ENCODE peak calls at places on chromosomes 4 and X, in six cellular contexts. J is H9, K is mesendoderm, B is mesenchymal stem cell, N is IMR-90, D is H1. F is an unnamed sample.

GRCh38 chr4:7876096-7876993 is 63.3 kb downstream of the AFAP1 start:
- DNase-seq in J (peak; percentile 72), K (peak; percentile 83), N (peak; percentile 73), B (peak; percentile 58), D (no peak), F (no peak)

GRCh38 chr4:175263537-175263936 is 345.4 kb downstream of the ADAM29 start:
- DNase-seq in K (no peak), D (no peak), B (no peak), J (no peak), N (no peak), F (no peak)

GRCh38 chr4:34181311-34181808 is 2063.0 kb downstream of the ARAP2 start:
- DNase-seq in B (peak; percentile 85), N (peak; percentile 91), K (no peak), D (no peak), J (no peak), F (no peak)

GRCh38 chr4:108933046-108933445 is 170.2 kb upstream of the ETNPPL start:
- DNase-seq in D (no peak), N (no peak), K (no peak), B (peak; percentile 51), J (no peak), F (no peak)

GRCh38 chr4:37793562-37793961 is 32.9 kb upstream of the PGM2 start:
- DNase-seq in D (no peak), K (peak; percentile 37), N (peak; percentile 7), J (no peak), B (peak; percentile 30), F (no peak)

GRCh38 chrX:52933976-52934703 is 24.2 kb downstream of the FAM156A start:
- DNase-seq in K (no peak), B (no peak), D (no peak), J (no peak), N (no peak), F (no peak)

GRCh38 chr4:99483636-99484035 is 27.2 kb upstream of the C4orf17 start:
- DNase-seq in N (peak; percentile 26), J (no peak), K (no peak), D (no peak), B (no peak), F (no peak)

GRCh38 chrX:131746491-131746968 is 202.7 kb downstream of the OR13H1 start:
- DNase-seq in J (peak; percentile 50), D (no peak), K (no peak), B (no peak), N (peak; percentile 86), F (no peak)

GRCh38 chr4:143353797-143354196 is 17.1 kb downstream of the GAB1 start:
- DNase-seq in K (no peak), B (no peak), J (no peak), N (no peak), D (no peak), F (no peak)

GRCh38 chrX:107684956-107685385 is 56.7 kb downstream of the PRPS1 start:
- DNase-seq in D (no peak), B (peak; percentile 67), J (peak; percentile 78), N (no peak), K (peak; percentile 80), F (no peak)

DNA sequence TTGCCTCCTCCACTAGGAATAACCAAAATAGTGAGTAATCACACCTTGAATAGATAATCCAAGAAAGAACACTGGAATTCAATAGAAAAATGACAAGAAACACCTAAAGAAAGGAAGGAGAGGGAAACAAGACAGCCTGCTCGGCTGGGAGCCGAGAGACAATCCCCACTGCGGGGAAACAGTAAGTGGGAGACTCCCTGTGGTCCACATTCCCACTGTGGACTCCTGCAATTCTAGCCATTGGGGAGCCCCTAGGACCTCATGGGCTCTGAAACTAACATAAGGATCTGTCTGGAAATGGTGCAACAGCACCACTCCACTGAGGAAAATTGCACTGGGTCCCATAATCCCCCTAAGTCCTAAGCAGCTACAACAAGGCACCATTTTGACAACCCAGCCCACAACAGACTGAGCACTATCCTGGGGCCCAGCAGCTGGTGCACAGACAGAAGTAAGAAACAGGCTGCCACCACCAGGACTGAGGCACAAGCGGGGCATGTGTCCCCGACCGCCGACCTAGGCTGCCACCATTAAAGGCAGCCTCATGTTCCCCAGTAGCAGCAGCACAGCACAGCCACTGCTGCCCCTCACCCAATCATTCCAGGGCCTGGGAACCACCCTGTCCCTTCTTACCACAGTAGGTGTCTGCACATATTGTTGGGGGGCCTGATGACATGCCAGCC is 14.2 kb downstream of the LRBA start:
- DNase-seq in N (no peak), J (no peak), K (no peak), D (no peak), B (no peak), F (no peak)
- H3K4ac ChIP-seq in N (no peak overlapping the region), J (no peak overlapping the region), K (no peak overlapping the region), D (no peak overlapping the region), B (no peak overlapping the region), F (no peak overlapping the region)

GRCh38 chr4:128782076-128782715 is 27.3 kb upstream of the JADE1 start:
- DNase-seq in K (no peak), B (no peak), D (no peak), N (peak; percentile 37), J (no peak), F (no peak)
- H2BK15ac ChIP-seq in K (no peak overlapping the region), B (no peak overlapping the region), D (no peak overlapping the region), N (no peak overlapping the region), J (no peak overlapping the region), F (no peak overlapping the region)

GRCh38 chr4:184246426-184246825 is 28.8 kb upstream of the ENPP6 start:
- DNase-seq in J (no peak), K (no peak), N (no peak), D (no peak), B (no peak), F (no peak)
- H3K23ac ChIP-seq in J (no peak overlapping the region), K (no peak overlapping the region), N (no peak overlapping the region), D (no peak overlapping the region), B (no peak overlapping the region), F (no peak overlapping the region)

DNA sequence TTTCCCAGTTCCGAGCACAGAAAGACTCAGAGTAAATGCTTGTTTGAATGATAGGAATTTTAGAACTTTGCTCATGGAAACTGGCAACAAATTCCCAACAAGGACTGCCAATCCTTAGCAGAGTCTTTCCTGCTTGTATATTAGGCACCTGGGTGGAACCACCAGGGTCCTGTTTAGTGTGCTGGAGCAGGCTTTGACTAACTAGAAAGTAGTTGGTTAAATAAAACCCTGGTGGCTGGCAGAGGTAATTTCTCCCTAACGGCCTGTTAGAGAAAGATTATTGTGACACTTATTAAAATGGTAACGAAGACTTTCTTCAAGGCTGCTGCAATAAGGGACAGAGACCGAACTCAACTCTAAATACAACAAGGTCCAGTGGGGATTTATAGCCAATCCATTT is 103.6 kb upstream of the TEX13D start:
- DNase-seq in D (no peak), K (peak; percentile 24), N (no peak), B (no peak), J (no peak), F (no peak)
- H3K4ac ChIP-seq in D (no peak overlapping the region), K (no peak overlapping the region), N (no peak overlapping the region), B (no peak overlapping the region), J (no peak overlapping the region), F (no peak overlapping the region)

GRCh38 chrX:1264556-1264955 is 4.1 kb upstream of the CSF2RA start:
- DNase-seq in J (no peak), N (no peak), B (peak; percentile 11), D (no peak), K (no peak), F (no peak)
- H2BK15ac ChIP-seq in J (no peak overlapping the region), N (no peak overlapping the region), B (no peak overlapping the region), D (no peak overlapping the region), K (no peak overlapping the region), F (no peak overlapping the region)

GRCh38 chr4:57089549-57089948 is 20.6 kb downstream of the IGFBP7 start:
- DNase-seq in D (no peak), J (no peak), N (no peak), B (no peak), K (no peak), F (no peak)
- H3K23ac ChIP-seq in D (no peak overlapping the region), J (no peak overlapping the region), N (no peak overlapping the region), B (no peak overlapping the region), K (no peak overlapping the region), F (no peak overlapping the region)

DNA sequence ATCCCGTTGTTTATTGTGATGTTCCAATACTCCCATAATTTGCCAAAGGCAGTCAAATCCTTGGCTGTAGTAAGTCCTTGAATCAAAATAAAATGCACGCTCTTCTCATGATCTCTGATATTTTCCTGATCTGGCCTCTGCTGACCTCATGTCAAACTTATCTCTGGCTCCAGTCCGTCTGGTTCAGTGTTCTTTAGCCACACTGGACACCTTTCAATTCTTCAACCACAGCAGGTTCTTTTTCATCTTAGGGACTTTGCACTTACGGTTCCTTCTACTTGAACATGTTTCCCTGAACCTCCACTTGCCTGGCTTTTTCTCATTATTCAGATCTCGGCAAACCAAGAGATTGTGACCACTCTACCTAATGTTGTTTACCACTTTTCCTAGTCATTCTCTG is 10.3 kb downstream of the ENPEP start:
- DNase-seq in J (no peak), D (no peak), B (no peak), K (no peak), N (no peak), F (no peak)
- H3K4ac ChIP-seq in J (no peak overlapping the region), D (no peak overlapping the region), B (no peak overlapping the region), K (no peak overlapping the region), N (no peak overlapping the region), F (no peak overlapping the region)

GRCh38 chr4:185504098-185505047 is 30.9 kb downstream of the PDLIM3 start:
- DNase-seq in K (no peak), B (peak; percentile 67), N (peak; percentile 75), J (no peak), D (no peak), F (no peak)

GRCh38 chr4:185512516-185512915 is 22.8 kb downstream of the PDLIM3 start:
- DNase-seq in B (peak; percentile 37), D (no peak), J (no peak), K (no peak), N (peak; percentile 81), F (no peak)

GRCh38 chr4:185510803-185511202 is 24.5 kb downstream of the PDLIM3 start:
- DNase-seq in N (no peak), K (peak; percentile 7), B (no peak), J (no peak), D (no peak), F (no peak)

GRCh38 chr4:185506422-185506821 is 28.9 kb downstream of the PDLIM3 start:
- DNase-seq in K (no peak), B (no peak), D (no peak), J (no peak), N (no peak), F (no peak)

GRCh38 chr4:185508162-185508561 is 27.1 kb downstream of the PDLIM3 start:
- DNase-seq in K (no peak), D (no peak), N (no peak), J (no peak), B (no peak), F (no peak)
- H2BK15ac ChIP-seq in K (no peak overlapping the region), D (no peak overlapping the region), N (no peak overlapping the region), J (no peak overlapping the region), B (no peak overlapping the region), F (no peak overlapping the region)